ENCODE peak calls at places on chromosome 15, in five cellular contexts. One of them, this sample, is unnamed. For H3K36me3, the result is how much of the 10 kb centered on the place peaks cover.

GRCh38 chr15:90271459-90272166 is 6.1 kb downstream of the NGRN start:
- DNase-seq in SK-N-SH: no peak
- DNase-seq in PC-9: no peak
- DNase-seq in IMR-90: no peak
- DNase-seq in GM23338: no peak
- DNase-seq in this sample: no peak

GRCh38 chr15:52263563-52263962 is 32.0 kb downstream of the MYO5C start:
- DNase-seq in SK-N-SH: no peak
- DNase-seq in PC-9: no peak
- DNase-seq in IMR-90: no peak
- DNase-seq in GM23338: no peak
- DNase-seq in this sample: no peak

GRCh38 chr15:29736745-29737023 is 85.6 kb downstream of the TJP1 start:
- DNase-seq in SK-N-SH: no peak
- DNase-seq in PC-9: peak
- DNase-seq in IMR-90: peak
- DNase-seq in GM23338: no peak
- DNase-seq in this sample: no peak

GRCh38 chr15:74170845-74171578 is 2.5 kb upstream of the ISLR start:
- DNase-seq in SK-N-SH: no peak
- DNase-seq in PC-9: no peak
- DNase-seq in IMR-90: no peak
- DNase-seq in GM23338: no peak
- DNase-seq in this sample: no peak

GRCh38 chr15:57927091-57927631 is 138.3 kb downstream of the ALDH1A2 start:
- DNase-seq in SK-N-SH: no peak
- DNase-seq in PC-9: no peak
- DNase-seq in IMR-90: no peak
- DNase-seq in GM23338: no peak
- DNase-seq in this sample: no peak

GRCh38 chr15:76330281-76330680 is 6.3 kb upstream of the ISL2 start:
- DNase-seq in SK-N-SH: peak
- DNase-seq in PC-9: no peak
- DNase-seq in IMR-90: peak
- DNase-seq in GM23338: peak
- DNase-seq in this sample: no peak

GRCh38 chr15:38071211-38071972 is 137.0 kb downstream of the TMCO5A start:
- DNase-seq in SK-N-SH: no peak
- DNase-seq in PC-9: no peak
- DNase-seq in IMR-90: no peak
- DNase-seq in GM23338: no peak
- DNase-seq in this sample: no peak

GRCh38 chr15:74131618-74132191 is 1.3 kb downstream of the ISLR2 start:
- DNase-seq in SK-N-SH: no peak
- DNase-seq in PC-9: no peak
- DNase-seq in IMR-90: no peak
- DNase-seq in GM23338: peak
- DNase-seq in this sample: no peak

GRCh38 chr15:25171856-25172687 is 217.3 kb downstream of the SNRPN start:
- DNase-seq in SK-N-SH: no peak
- DNase-seq in PC-9: no peak
- DNase-seq in IMR-90: no peak
- DNase-seq in GM23338: no peak
- DNase-seq in this sample: no peak

GRCh38 chr15:101813803-101814534 is 2.0 kb downstream of the OR4F15 start:
- DNase-seq in SK-N-SH: no peak
- DNase-seq in PC-9: no peak
- DNase-seq in IMR-90: peak
- DNase-seq in GM23338: no peak
- DNase-seq in this sample: no peak

GRCh38 chr15:33547876-33548275 is 237.1 kb downstream of the RYR3 start:
- DNase-seq in SK-N-SH: no peak
- DNase-seq in PC-9: peak
- DNase-seq in IMR-90: peak
- DNase-seq in GM23338: peak
- DNase-seq in this sample: no peak
- H3K27ac ChIP-seq in SK-N-SH: no peak
- H3K27ac ChIP-seq in PC-9: no peak
- H3K27ac ChIP-seq in IMR-90: no peak
- H3K27ac ChIP-seq in GM23338: no peak
- H3K27ac ChIP-seq in this sample: no peak

GRCh38 chr15:40413036-40413435 is 7.4 kb downstream of the IVD start:
- DNase-seq in SK-N-SH: no peak
- DNase-seq in PC-9: no peak
- DNase-seq in IMR-90: no peak
- DNase-seq in GM23338: no peak
- DNase-seq in this sample: no peak
- H3K36me3 ChIP-seq in SK-N-SH: half or more
- H3K36me3 ChIP-seq in PC-9: under half
- H3K36me3 ChIP-seq in IMR-90: half or more
- H3K36me3 ChIP-seq in GM23338: under half
- H3K36me3 ChIP-seq in this sample: under half

GRCh38 chr15:70093070-70093469 is 4.6 kb downstream of the TLE3 start:
- DNase-seq in SK-N-SH: no peak
- DNase-seq in PC-9: no peak
- DNase-seq in IMR-90: no peak
- DNase-seq in GM23338: no peak
- DNase-seq in this sample: no peak
- H3K4me3 ChIP-seq in SK-N-SH: no peak
- H3K4me3 ChIP-seq in PC-9: peak
- H3K4me3 ChIP-seq in IMR-90: no peak
- H3K4me3 ChIP-seq in GM23338: peak
- H3K4me3 ChIP-seq in this sample: no peak

GRCh38 chr15:100001405-100001804 is 268.2 kb upstream of the LYSMD4 start:
- DNase-seq in SK-N-SH: no peak
- DNase-seq in PC-9: no peak
- DNase-seq in IMR-90: no peak
- DNase-seq in GM23338: no peak
- DNase-seq in this sample: no peak

GRCh38 chr15:99996667-99997066 is 263.4 kb upstream of the LYSMD4 start:
- DNase-seq in SK-N-SH: no peak
- DNase-seq in PC-9: no peak
- DNase-seq in IMR-90: no peak
- DNase-seq in GM23338: no peak
- DNase-seq in this sample: no peak

GRCh38 chr15:99997112-99997651 is 263.9 kb upstream of the LYSMD4 start:
- DNase-seq in SK-N-SH: peak
- DNase-seq in PC-9: no peak
- DNase-seq in IMR-90: no peak
- DNase-seq in GM23338: no peak
- DNase-seq in this sample: no peak

GRCh38 chr15:99999282-100000070 is 266.2 kb upstream of the LYSMD4 start:
- DNase-seq in SK-N-SH: no peak
- DNase-seq in PC-9: no peak
- DNase-seq in IMR-90: no peak
- DNase-seq in GM23338: no peak
- DNase-seq in this sample: no peak

GRCh38 chr15:99998661-99999101 is 265.4 kb upstream of the LYSMD4 start:
- DNase-seq in SK-N-SH: no peak
- DNase-seq in PC-9: peak
- DNase-seq in IMR-90: peak
- DNase-seq in GM23338: no peak
- DNase-seq in this sample: no peak
- H3K27ac ChIP-seq in SK-N-SH: no peak
- H3K27ac ChIP-seq in PC-9: no peak
- H3K27ac ChIP-seq in IMR-90: no peak
- H3K27ac ChIP-seq in GM23338: no peak
- H3K27ac ChIP-seq in this sample: no peak

GRCh38 chr15:42730135-42730534 is 6.8 kb downstream of the CDAN1 start:
- DNase-seq in SK-N-SH: peak
- DNase-seq in PC-9: no peak
- DNase-seq in IMR-90: no peak
- DNase-seq in GM23338: no peak
- DNase-seq in this sample: no peak

GRCh38 chr15:42730536-42730935 is 6.4 kb downstream of the CDAN1 start:
- DNase-seq in SK-N-SH: no peak
- DNase-seq in PC-9: no peak
- DNase-seq in IMR-90: no peak
- DNase-seq in GM23338: no peak
- DNase-seq in this sample: no peak

GRCh38 chr15:42728562-42728961 is 8.4 kb downstream of the CDAN1 start:
- DNase-seq in SK-N-SH: peak
- DNase-seq in PC-9: no peak
- DNase-seq in IMR-90: no peak
- DNase-seq in GM23338: no peak
- DNase-seq in this sample: no peak

GRCh38 chr15:42728975-42729374 is 8.0 kb downstream of the CDAN1 start:
- DNase-seq in SK-N-SH: peak
- DNase-seq in PC-9: no peak
- DNase-seq in IMR-90: no peak
- DNase-seq in GM23338: no peak
- DNase-seq in this sample: no peak

GRCh38 chr15:42729409-42729808 is 7.5 kb downstream of the CDAN1 start:
- DNase-seq in SK-N-SH: peak
- DNase-seq in PC-9: no peak
- DNase-seq in IMR-90: no peak
- DNase-seq in GM23338: no peak
- DNase-seq in this sample: no peak
- H3K36me3 ChIP-seq in SK-N-SH: half or more
- H3K36me3 ChIP-seq in PC-9: under half
- H3K36me3 ChIP-seq in IMR-90: half or more
- H3K36me3 ChIP-seq in GM23338: under half
- H3K36me3 ChIP-seq in this sample: half or more

DNA sequence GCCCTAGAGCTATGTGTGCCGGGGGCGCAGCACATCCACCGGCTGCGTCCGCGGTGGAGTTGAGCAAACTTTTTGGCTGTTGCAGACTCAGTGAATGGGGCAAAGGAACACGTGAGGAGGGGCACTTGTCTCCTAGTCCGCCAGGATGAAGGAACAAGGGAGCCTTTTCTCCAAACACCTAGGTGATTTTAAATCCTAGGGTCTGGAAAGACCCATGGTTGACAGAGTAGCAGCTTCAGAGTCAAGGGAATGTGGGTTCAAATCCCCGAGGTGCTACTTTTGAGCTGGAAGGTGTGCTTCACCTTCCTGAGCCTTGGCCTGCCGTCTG is 648 bp downstream of the ACAN start:
- DNase-seq in SK-N-SH: no peak
- DNase-seq in PC-9: no peak
- DNase-seq in IMR-90: no peak
- DNase-seq in GM23338: peak
- DNase-seq in this sample: no peak
- H3K4me3 ChIP-seq in SK-N-SH: no peak
- H3K4me3 ChIP-seq in PC-9: no peak
- H3K4me3 ChIP-seq in IMR-90: no peak
- H3K4me3 ChIP-seq in GM23338: peak
- H3K4me3 ChIP-seq in this sample: no peak

DNA sequence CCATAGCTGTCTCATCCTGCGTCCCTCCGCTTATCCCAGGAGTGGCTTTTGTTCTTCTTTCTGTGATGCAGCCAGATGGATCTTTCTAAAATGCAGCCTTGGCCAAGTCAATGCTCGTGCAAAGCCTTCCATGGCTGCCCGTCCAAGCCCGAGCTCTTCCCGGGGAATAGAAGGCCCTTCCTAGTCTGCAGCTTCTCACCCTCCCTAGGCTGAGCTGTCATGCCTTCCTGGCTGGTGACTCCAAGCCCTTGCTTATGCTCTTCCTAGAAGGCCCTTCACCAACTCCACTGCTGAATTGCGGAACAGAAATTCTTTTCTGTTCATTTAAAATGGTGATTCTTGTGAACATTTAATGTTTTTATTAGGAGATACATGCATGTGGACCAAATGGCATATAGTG is 95.9 kb downstream of the SMAD6 start:
- DNase-seq in SK-N-SH: no peak
- DNase-seq in PC-9: no peak
- DNase-seq in IMR-90: no peak
- DNase-seq in GM23338: no peak
- DNase-seq in this sample: no peak
- H3K27ac ChIP-seq in SK-N-SH: no peak
- H3K27ac ChIP-seq in PC-9: no peak
- H3K27ac ChIP-seq in IMR-90: no peak
- H3K27ac ChIP-seq in GM23338: no peak
- H3K27ac ChIP-seq in this sample: no peak

This sample was measured in CD4-positive, alpha-beta memory T cell.